ENCODE peak calls at places on chromosomes 12 and 14, in four cellular contexts. O is endothelial cell of umbilical vein; H is CD8-positive, alpha-beta memory T cell; A is mesenchymal stem cell. J is an unnamed sample. For H3K9me3, the result is how much of the 10 kb centered on the place peaks cover.

GRCh38 chr14:71852201-71852600 is 80.0 kb upstream of the RGS6 start:
- DNase-seq in H (no peak), A (peak), O (no peak), J (no peak)

GRCh38 chr14:105878554-105878953 is 352.2 kb downstream of the TMEM121 start:
- DNase-seq in A (no peak), O (no peak), H (no peak), J (no peak)

GRCh38 chr14:33184587-33184986 is 245.9 kb downstream of the NPAS3 start:
- DNase-seq in A (peak), H (no peak), O (peak), J (no peak)

GRCh38 chr14:22002860-22003284 is 329.3 kb upstream of the OR4E1 start:
- DNase-seq in O (no peak), A (no peak), H (peak), J (peak)

GRCh38 chr14:30355431-30355913 is 203.5 kb upstream of the G2E3 start:
- DNase-seq in O (no peak), A (no peak), H (no peak), J (no peak)

GRCh38 chr14:55361190-55361589 is 50.4 kb downstream of the ATG14 start:
- DNase-seq in H (no peak), A (no peak), O (no peak), J (no peak)

GRCh38 chr12:87841935-87842334 is 187.3 kb downstream of the C12orf50 start:
- DNase-seq in O (no peak), H (no peak), A (no peak), J (no peak)

GRCh38 chr14:91363776-91364523 is 53.7 kb downstream of the CCDC88C start:
- DNase-seq in O (no peak), A (no peak), H (no peak), J (no peak)

GRCh38 chr14:104954746-104955395 is 23.3 kb downstream of the AHNAK2 start:
- DNase-seq in O (no peak), A (no peak), H (no peak), J (no peak)

GRCh38 chr14:87952307-87953094 is 40.5 kb downstream of the GALC start:
- DNase-seq in A (no peak), O (no peak), H (no peak), J (no peak)

GRCh38 chr12:32201096-32201495 is 94.4 kb downstream of the BICD1 start:
- DNase-seq in A (no peak), O (no peak), H (no peak), J (no peak)

GRCh38 chr14:103385994-103386491 is 828 bp downstream of the MARK3 start:
- DNase-seq in H (peak), O (peak), A (peak), J (peak)

GRCh38 chr12:18171571-18171970 is 81.6 kb upstream of the RERGL start:
- DNase-seq in H (no peak), O (no peak), A (peak), J (no peak)

GRCh38 chr12:106300761-106301160 is 1.8 kb upstream of the TCP11L2 start:
- DNase-seq in O (peak), H (no peak), A (peak), J (no peak)

GRCh38 chr14:101199028-101199770 is 295.7 kb upstream of the RTL1 start:
- DNase-seq in H (no peak), A (no peak), O (no peak), J (no peak)

GRCh38 chr12:102690267-102690666 is 209.9 kb upstream of the IGF1 start:
- DNase-seq in H (no peak), A (no peak), O (no peak), J (no peak)

GRCh38 chr14:33691907-33692306 is 259.0 kb downstream of the EGLN3 start:
- DNase-seq in H (no peak), A (no peak), O (no peak), J (no peak)

GRCh38 chr14:34212574-34212973 is 249.5 kb downstream of the SPTSSA start:
- DNase-seq in H (no peak), O (no peak), A (no peak), J (no peak)

GRCh38 chr12:95213119-95213518 is 4.1 kb downstream of the FGD6 start:
- DNase-seq in O (no peak), H (no peak), A (no peak), J (no peak)
- H3K9me3 ChIP-seq in O (under half), H (under half), A (under half), J (under half)

GRCh38 chr12:62301080-62301798 is 41.0 kb downstream of the USP15 start:
- DNase-seq in A (no peak), O (no peak), H (no peak), J (no peak)

GRCh38 chr12:62306569-62307530 is 46.6 kb downstream of the USP15 start:
- DNase-seq in H (no peak), O (no peak), A (no peak), J (no peak)

GRCh38 chr12:62305778-62306177 is 45.6 kb downstream of the USP15 start:
- DNase-seq in H (no peak), A (no peak), O (no peak), J (no peak)

GRCh38 chr12:62301799-62302133 is 41.6 kb downstream of the USP15 start:
- DNase-seq in H (no peak), O (no peak), A (no peak), J (no peak)

DNA sequence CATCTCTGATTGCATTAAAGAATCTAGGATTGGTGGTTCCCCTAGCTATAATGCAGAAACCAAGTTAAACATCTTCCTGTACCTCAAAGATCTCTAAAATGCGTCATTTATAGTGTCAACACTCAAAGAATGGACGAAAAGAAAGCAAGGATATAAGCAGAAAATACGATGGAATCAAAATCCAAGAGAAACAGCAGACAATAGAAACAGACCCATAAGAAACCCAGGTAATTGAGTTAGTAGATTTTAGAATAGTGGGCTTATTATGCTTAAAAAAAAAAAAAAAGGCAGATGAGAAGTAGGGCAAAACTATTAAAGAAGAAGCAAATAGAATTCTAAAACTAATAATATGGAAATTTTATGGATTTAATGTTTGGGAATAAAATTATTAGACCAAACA is 44.4 kb downstream of the USP15 start:
- DNase-seq in A (no peak), O (no peak), H (no peak), J (no peak)
- H3K9me3 ChIP-seq in A (under half), O (under half), H (under half), J (under half)

DNA sequence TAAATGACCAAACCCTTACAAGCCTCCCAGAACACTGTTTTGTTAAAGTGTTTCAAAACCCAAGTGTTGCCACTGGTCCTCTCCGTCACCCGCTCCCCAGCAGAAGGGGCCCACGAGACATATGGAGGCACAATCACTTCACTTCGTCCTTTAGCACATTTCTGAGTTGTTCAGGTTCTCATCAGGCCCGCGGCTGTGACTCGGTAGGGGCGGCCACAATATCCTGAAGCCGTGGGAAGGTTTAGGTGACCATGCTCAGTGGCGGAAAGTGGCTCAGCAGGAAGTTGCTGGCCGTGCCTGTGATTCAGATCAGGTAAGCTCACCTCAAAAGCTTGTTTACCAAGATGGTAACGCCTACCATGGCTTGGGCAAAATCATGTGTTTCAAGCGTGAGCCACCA is 227.5 kb downstream of the GLT1D1 start:
- DNase-seq in A (no peak), H (no peak), O (no peak), J (no peak)
- H3K9me3 ChIP-seq in A (under half), H (under half), O (under half), J (under half)

GRCh38 chr14:85788834-85789233 is 258.9 kb downstream of the FLRT2 start:
- DNase-seq in A (no peak), O (no peak), H (no peak), J (no peak)
- H3K9me3 ChIP-seq in A (under half), O (under half), H (under half), J (under half)

DNA sequence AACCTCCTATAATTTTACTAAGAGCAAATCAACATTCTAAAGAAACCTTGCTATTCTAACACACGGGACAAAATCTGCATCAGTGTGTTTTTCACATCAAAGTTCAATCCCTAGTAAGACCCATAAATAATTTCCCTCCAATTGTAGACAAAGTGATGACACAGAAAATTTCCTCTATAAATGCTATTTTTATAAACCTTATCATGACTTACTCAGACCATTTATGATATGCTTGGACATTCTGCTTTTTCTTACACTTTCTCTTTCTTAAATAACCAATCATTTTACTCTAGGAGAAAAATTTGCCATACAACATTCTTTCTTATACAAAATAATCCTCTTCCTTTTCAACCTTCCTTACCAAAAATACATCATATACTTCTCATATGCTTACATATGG is 67.0 kb downstream of the SDR9C7 start:
- DNase-seq in O (no peak), H (no peak), A (no peak), J (no peak)
- H3K9me3 ChIP-seq in O (under half), H (under half), A (half or more), J (under half)

GRCh38 chr14:99508896-99509629 is 27.9 kb downstream of the CCNK start:
- DNase-seq in H (no peak), O (no peak), A (no peak), J (no peak)
- H3K9me3 ChIP-seq in H (under half), O (under half), A (under half), J (under half)

GRCh38 chr14:66471584-66471983 is 14.6 kb upstream of the CCDC196 start:
- DNase-seq in A (no peak), H (no peak), O (no peak), J (no peak)
- H3K9me3 ChIP-seq in A (under half), H (under half), O (under half), J (under half)